ENCODE peak calls at places on chromosomes 4 and X, in ten cellular contexts. One of them, this sample, is unnamed.

GRCh38 chrX:148333989-148334388 is 166.4 kb upstream of the AFF2 start:
- DNase-seq in hippocampal formation: no peak
- DNase-seq in HT1080: no peak
- DNase-seq in right cardiac atrium: no peak
- DNase-seq in nucleus accumbens: no peak
- DNase-seq in activated CD4-positive, alpha-beta T cell treated with anti-CD3 and anti-CD28 coated beads for 1 hour: no peak
- DNase-seq in B cell: no peak
- DNase-seq in NCI-H1105: no peak
- DNase-seq in neural crest cell: no peak
- DNase-seq in stimulated activated CD4-positive, alpha-beta T cell treated with anti-CD3 and anti-CD28 coated beads, Interleukin-1b, Interleukin-23, amount 100 ng/mL, for 1 hour: no peak
- DNase-seq in this sample: no peak

GRCh38 chr4:113355550-113356371 is 306.3 kb downstream of the ANK2 start:
- DNase-seq in hippocampal formation: peak
- DNase-seq in HT1080: peak
- DNase-seq in right cardiac atrium: peak
- DNase-seq in nucleus accumbens: no peak
- DNase-seq in activated CD4-positive, alpha-beta T cell treated with anti-CD3 and anti-CD28 coated beads for 1 hour: peak
- DNase-seq in B cell: peak
- DNase-seq in NCI-H1105: no peak
- DNase-seq in neural crest cell: no peak
- DNase-seq in stimulated activated CD4-positive, alpha-beta T cell treated with anti-CD3 and anti-CD28 coated beads, Interleukin-1b, Interleukin-23, amount 100 ng/mL, for 1 hour: peak
- DNase-seq in this sample: no peak

GRCh38 chr4:57071340-57071739 is 38.8 kb downstream of the IGFBP7 start:
- DNase-seq in hippocampal formation: no peak
- DNase-seq in HT1080: no peak
- DNase-seq in right cardiac atrium: no peak
- DNase-seq in nucleus accumbens: no peak
- DNase-seq in activated CD4-positive, alpha-beta T cell treated with anti-CD3 and anti-CD28 coated beads for 1 hour: no peak
- DNase-seq in B cell: no peak
- DNase-seq in NCI-H1105: no peak
- DNase-seq in neural crest cell: no peak
- DNase-seq in stimulated activated CD4-positive, alpha-beta T cell treated with anti-CD3 and anti-CD28 coated beads, Interleukin-1b, Interleukin-23, amount 100 ng/mL, for 1 hour: no peak
- DNase-seq in this sample: no peak

GRCh38 chrX:51860679-51861078 is 32.7 kb upstream of the MAGED1 start:
- DNase-seq in hippocampal formation: no peak
- DNase-seq in HT1080: peak
- DNase-seq in right cardiac atrium: no peak
- DNase-seq in nucleus accumbens: no peak
- DNase-seq in activated CD4-positive, alpha-beta T cell treated with anti-CD3 and anti-CD28 coated beads for 1 hour: no peak
- DNase-seq in B cell: no peak
- DNase-seq in NCI-H1105: peak
- DNase-seq in neural crest cell: peak
- DNase-seq in stimulated activated CD4-positive, alpha-beta T cell treated with anti-CD3 and anti-CD28 coated beads, Interleukin-1b, Interleukin-23, amount 100 ng/mL, for 1 hour: no peak
- DNase-seq in this sample: peak

GRCh38 chr4:138399041-138399440 is 156.9 kb upstream of the SLC7A11 start:
- DNase-seq in hippocampal formation: no peak
- DNase-seq in HT1080: no peak
- DNase-seq in right cardiac atrium: no peak
- DNase-seq in nucleus accumbens: no peak
- DNase-seq in activated CD4-positive, alpha-beta T cell treated with anti-CD3 and anti-CD28 coated beads for 1 hour: no peak
- DNase-seq in B cell: no peak
- DNase-seq in NCI-H1105: no peak
- DNase-seq in neural crest cell: no peak
- DNase-seq in stimulated activated CD4-positive, alpha-beta T cell treated with anti-CD3 and anti-CD28 coated beads, Interleukin-1b, Interleukin-23, amount 100 ng/mL, for 1 hour: no peak
- DNase-seq in this sample: no peak

GRCh38 chr4:93781198-93781597 is 47.4 kb upstream of the ATOH1 start:
- DNase-seq in hippocampal formation: no peak
- DNase-seq in HT1080: no peak
- DNase-seq in right cardiac atrium: no peak
- DNase-seq in nucleus accumbens: no peak
- DNase-seq in activated CD4-positive, alpha-beta T cell treated with anti-CD3 and anti-CD28 coated beads for 1 hour: no peak
- DNase-seq in B cell: no peak
- DNase-seq in NCI-H1105: no peak
- DNase-seq in neural crest cell: no peak
- DNase-seq in stimulated activated CD4-positive, alpha-beta T cell treated with anti-CD3 and anti-CD28 coated beads, Interleukin-1b, Interleukin-23, amount 100 ng/mL, for 1 hour: no peak
- DNase-seq in this sample: no peak

GRCh38 chr4:98126141-98126540 is 17.1 kb downstream of the STPG2 start:
- DNase-seq in hippocampal formation: no peak
- DNase-seq in HT1080: no peak
- DNase-seq in right cardiac atrium: peak
- DNase-seq in nucleus accumbens: no peak
- DNase-seq in activated CD4-positive, alpha-beta T cell treated with anti-CD3 and anti-CD28 coated beads for 1 hour: no peak
- DNase-seq in B cell: no peak
- DNase-seq in NCI-H1105: no peak
- DNase-seq in neural crest cell: no peak
- DNase-seq in stimulated activated CD4-positive, alpha-beta T cell treated with anti-CD3 and anti-CD28 coated beads, Interleukin-1b, Interleukin-23, amount 100 ng/mL, for 1 hour: no peak
- DNase-seq in this sample: no peak

GRCh38 chrX:3748052-3748559 is 34.7 kb upstream of the PRKX start:
- DNase-seq in hippocampal formation: no peak
- DNase-seq in HT1080: no peak
- DNase-seq in right cardiac atrium: no peak
- DNase-seq in nucleus accumbens: no peak
- DNase-seq in activated CD4-positive, alpha-beta T cell treated with anti-CD3 and anti-CD28 coated beads for 1 hour: no peak
- DNase-seq in B cell: no peak
- DNase-seq in NCI-H1105: no peak
- DNase-seq in neural crest cell: no peak
- DNase-seq in stimulated activated CD4-positive, alpha-beta T cell treated with anti-CD3 and anti-CD28 coated beads, Interleukin-1b, Interleukin-23, amount 100 ng/mL, for 1 hour: no peak
- DNase-seq in this sample: no peak

GRCh38 chr4:5037553-5038551 is 13.4 kb upstream of the STK32B start:
- DNase-seq in hippocampal formation: no peak
- DNase-seq in HT1080: peak
- DNase-seq in right cardiac atrium: no peak
- DNase-seq in nucleus accumbens: no peak
- DNase-seq in activated CD4-positive, alpha-beta T cell treated with anti-CD3 and anti-CD28 coated beads for 1 hour: no peak
- DNase-seq in B cell: no peak
- DNase-seq in NCI-H1105: no peak
- DNase-seq in neural crest cell: no peak
- DNase-seq in stimulated activated CD4-positive, alpha-beta T cell treated with anti-CD3 and anti-CD28 coated beads, Interleukin-1b, Interleukin-23, amount 100 ng/mL, for 1 hour: no peak
- DNase-seq in this sample: no peak

GRCh38 chr4:138178566-138178965 is 63.6 kb downstream of the SLC7A11 start:
- DNase-seq in hippocampal formation: no peak
- DNase-seq in HT1080: peak
- DNase-seq in right cardiac atrium: no peak
- DNase-seq in nucleus accumbens: no peak
- DNase-seq in activated CD4-positive, alpha-beta T cell treated with anti-CD3 and anti-CD28 coated beads for 1 hour: no peak
- DNase-seq in B cell: no peak
- DNase-seq in NCI-H1105: no peak
- DNase-seq in neural crest cell: no peak
- DNase-seq in stimulated activated CD4-positive, alpha-beta T cell treated with anti-CD3 and anti-CD28 coated beads, Interleukin-1b, Interleukin-23, amount 100 ng/mL, for 1 hour: no peak
- DNase-seq in this sample: no peak

GRCh38 chr4:129972257-129972656 is 876.3 kb downstream of the C4orf33 start:
- DNase-seq in hippocampal formation: no peak
- DNase-seq in HT1080: no peak
- DNase-seq in right cardiac atrium: no peak
- DNase-seq in nucleus accumbens: no peak
- DNase-seq in activated CD4-positive, alpha-beta T cell treated with anti-CD3 and anti-CD28 coated beads for 1 hour: no peak
- DNase-seq in B cell: no peak
- DNase-seq in NCI-H1105: no peak
- DNase-seq in neural crest cell: no peak
- DNase-seq in stimulated activated CD4-positive, alpha-beta T cell treated with anti-CD3 and anti-CD28 coated beads, Interleukin-1b, Interleukin-23, amount 100 ng/mL, for 1 hour: no peak
- DNase-seq in this sample: no peak

GRCh38 chr4:79621061-79621460 is 213.0 kb upstream of the GK2 start:
- DNase-seq in hippocampal formation: no peak
- DNase-seq in HT1080: no peak
- DNase-seq in right cardiac atrium: no peak
- DNase-seq in nucleus accumbens: no peak
- DNase-seq in activated CD4-positive, alpha-beta T cell treated with anti-CD3 and anti-CD28 coated beads for 1 hour: no peak
- DNase-seq in B cell: no peak
- DNase-seq in NCI-H1105: no peak
- DNase-seq in neural crest cell: no peak
- DNase-seq in stimulated activated CD4-positive, alpha-beta T cell treated with anti-CD3 and anti-CD28 coated beads, Interleukin-1b, Interleukin-23, amount 100 ng/mL, for 1 hour: no peak
- DNase-seq in this sample: no peak

GRCh38 chr4:110532901-110533589 is 57.1 kb downstream of the ENPEP start:
- DNase-seq in hippocampal formation: no peak
- DNase-seq in HT1080: no peak
- DNase-seq in right cardiac atrium: no peak
- DNase-seq in nucleus accumbens: no peak
- DNase-seq in activated CD4-positive, alpha-beta T cell treated with anti-CD3 and anti-CD28 coated beads for 1 hour: no peak
- DNase-seq in B cell: no peak
- DNase-seq in NCI-H1105: no peak
- DNase-seq in neural crest cell: no peak
- DNase-seq in stimulated activated CD4-positive, alpha-beta T cell treated with anti-CD3 and anti-CD28 coated beads, Interleukin-1b, Interleukin-23, amount 100 ng/mL, for 1 hour: no peak
- DNase-seq in this sample: no peak

GRCh38 chr4:121773873-121774272 is 8.9 kb upstream of the SMIM43 start:
- DNase-seq in hippocampal formation: no peak
- DNase-seq in HT1080: peak
- DNase-seq in right cardiac atrium: no peak
- DNase-seq in nucleus accumbens: no peak
- DNase-seq in activated CD4-positive, alpha-beta T cell treated with anti-CD3 and anti-CD28 coated beads for 1 hour: no peak
- DNase-seq in B cell: no peak
- DNase-seq in NCI-H1105: no peak
- DNase-seq in neural crest cell: no peak
- DNase-seq in stimulated activated CD4-positive, alpha-beta T cell treated with anti-CD3 and anti-CD28 coated beads, Interleukin-1b, Interleukin-23, amount 100 ng/mL, for 1 hour: no peak
- DNase-seq in this sample: no peak

GRCh38 chr4:2135083-2135482 is 76.0 kb downstream of the NAT8L start:
- DNase-seq in hippocampal formation: no peak
- DNase-seq in HT1080: peak
- DNase-seq in right cardiac atrium: no peak
- DNase-seq in nucleus accumbens: no peak
- DNase-seq in activated CD4-positive, alpha-beta T cell treated with anti-CD3 and anti-CD28 coated beads for 1 hour: no peak
- DNase-seq in B cell: no peak
- DNase-seq in NCI-H1105: no peak
- DNase-seq in neural crest cell: no peak
- DNase-seq in stimulated activated CD4-positive, alpha-beta T cell treated with anti-CD3 and anti-CD28 coated beads, Interleukin-1b, Interleukin-23, amount 100 ng/mL, for 1 hour: no peak
- DNase-seq in this sample: no peak

GRCh38 chr4:150224896-150225591 is 146.8 kb downstream of the DCLK2 start:
- DNase-seq in hippocampal formation: no peak
- DNase-seq in HT1080: peak
- DNase-seq in right cardiac atrium: no peak
- DNase-seq in nucleus accumbens: no peak
- DNase-seq in activated CD4-positive, alpha-beta T cell treated with anti-CD3 and anti-CD28 coated beads for 1 hour: no peak
- DNase-seq in B cell: no peak
- DNase-seq in NCI-H1105: no peak
- DNase-seq in neural crest cell: no peak
- DNase-seq in stimulated activated CD4-positive, alpha-beta T cell treated with anti-CD3 and anti-CD28 coated beads, Interleukin-1b, Interleukin-23, amount 100 ng/mL, for 1 hour: no peak
- DNase-seq in this sample: no peak

GRCh38 chr4:10226756-10227155 is 110.2 kb upstream of the WDR1 start:
- DNase-seq in hippocampal formation: no peak
- DNase-seq in HT1080: no peak
- DNase-seq in right cardiac atrium: no peak
- DNase-seq in nucleus accumbens: no peak
- DNase-seq in activated CD4-positive, alpha-beta T cell treated with anti-CD3 and anti-CD28 coated beads for 1 hour: no peak
- DNase-seq in B cell: no peak
- DNase-seq in NCI-H1105: no peak
- DNase-seq in neural crest cell: no peak
- DNase-seq in stimulated activated CD4-positive, alpha-beta T cell treated with anti-CD3 and anti-CD28 coated beads, Interleukin-1b, Interleukin-23, amount 100 ng/mL, for 1 hour: no peak
- DNase-seq in this sample: no peak

GRCh38 chrX:26100421-26100920 is 37.7 kb upstream of the MAGEB18 start:
- DNase-seq in hippocampal formation: no peak
- DNase-seq in HT1080: no peak
- DNase-seq in right cardiac atrium: no peak
- DNase-seq in nucleus accumbens: no peak
- DNase-seq in activated CD4-positive, alpha-beta T cell treated with anti-CD3 and anti-CD28 coated beads for 1 hour: no peak
- DNase-seq in B cell: no peak
- DNase-seq in NCI-H1105: no peak
- DNase-seq in neural crest cell: no peak
- DNase-seq in stimulated activated CD4-positive, alpha-beta T cell treated with anti-CD3 and anti-CD28 coated beads, Interleukin-1b, Interleukin-23, amount 100 ng/mL, for 1 hour: no peak
- DNase-seq in this sample: no peak

GRCh38 chr4:4990857-4991540 is 28.3 kb downstream of the CYTL1 start:
- DNase-seq in hippocampal formation: no peak
- DNase-seq in HT1080: peak
- DNase-seq in right cardiac atrium: peak
- DNase-seq in nucleus accumbens: no peak
- DNase-seq in activated CD4-positive, alpha-beta T cell treated with anti-CD3 and anti-CD28 coated beads for 1 hour: no peak
- DNase-seq in B cell: no peak
- DNase-seq in NCI-H1105: no peak
- DNase-seq in neural crest cell: no peak
- DNase-seq in stimulated activated CD4-positive, alpha-beta T cell treated with anti-CD3 and anti-CD28 coated beads, Interleukin-1b, Interleukin-23, amount 100 ng/mL, for 1 hour: no peak
- DNase-seq in this sample: peak

GRCh38 chr4:54482529-54482961 is 175.2 kb upstream of the KIT start:
- DNase-seq in hippocampal formation: no peak
- DNase-seq in HT1080: peak
- DNase-seq in right cardiac atrium: no peak
- DNase-seq in nucleus accumbens: no peak
- DNase-seq in activated CD4-positive, alpha-beta T cell treated with anti-CD3 and anti-CD28 coated beads for 1 hour: no peak
- DNase-seq in B cell: no peak
- DNase-seq in NCI-H1105: no peak
- DNase-seq in neural crest cell: no peak
- DNase-seq in stimulated activated CD4-positive, alpha-beta T cell treated with anti-CD3 and anti-CD28 coated beads, Interleukin-1b, Interleukin-23, amount 100 ng/mL, for 1 hour: no peak
- DNase-seq in this sample: no peak

GRCh38 chr4:61202100-61202637 is 2.0 kb downstream of the ADGRL3 start:
- DNase-seq in hippocampal formation: peak
- DNase-seq in HT1080: peak
- DNase-seq in right cardiac atrium: peak
- DNase-seq in nucleus accumbens: peak
- DNase-seq in activated CD4-positive, alpha-beta T cell treated with anti-CD3 and anti-CD28 coated beads for 1 hour: no peak
- DNase-seq in B cell: no peak
- DNase-seq in NCI-H1105: peak
- DNase-seq in neural crest cell: peak
- DNase-seq in stimulated activated CD4-positive, alpha-beta T cell treated with anti-CD3 and anti-CD28 coated beads, Interleukin-1b, Interleukin-23, amount 100 ng/mL, for 1 hour: no peak
- DNase-seq in this sample: no peak

This sample was measured in ovary.